ENCODE peak calls at places on chromosomes 3 and 15, in four cellular contexts. One of them, this sample, is unnamed.

GRCh38 chr3:29686889-29687592 is 406.2 kb downstream of the RBMS3 start:
- DNase-seq in AG20443: peak; percentile 25
- DNase-seq in heart left ventricle: no peak
- DNase-seq in cerebellum: no peak
- DNase-seq in this sample: no peak

GRCh38 chr3:13141991-13142412 is 68.8 kb upstream of the IQSEC1 start:
- DNase-seq in cerebellum: no peak
- DNase-seq in AG20443: peak; percentile 61
- DNase-seq in heart left ventricle: no peak
- DNase-seq in this sample: peak; percentile 67

GRCh38 chr3:177602601-177603136 is 405.4 kb upstream of the TBL1XR1 start:
- DNase-seq in heart left ventricle: no peak
- DNase-seq in AG20443: no peak
- DNase-seq in cerebellum: peak; percentile 24
- DNase-seq in this sample: no peak

GRCh38 chr3:87227104-87227834 is at the start of gene CHMP2B:
- DNase-seq in heart left ventricle: peak; percentile 95
- DNase-seq in AG20443: peak; percentile 96
- DNase-seq in cerebellum: peak; percentile 87
- DNase-seq in this sample: peak; percentile 93

GRCh38 chr3:194632211-194632982 is 822 bp downstream of the TMEM44 start:
- DNase-seq in cerebellum: no peak
- DNase-seq in heart left ventricle: peak; percentile 57
- DNase-seq in AG20443: peak; percentile 57
- DNase-seq in this sample: peak; percentile 64

GRCh38 chr3:158792709-158793108 is 9.1 kb upstream of the MFSD1 start:
- DNase-seq in cerebellum: no peak
- DNase-seq in AG20443: peak; percentile 84
- DNase-seq in heart left ventricle: no peak
- DNase-seq in this sample: peak; percentile 50

GRCh38 chr3:11720220-11721113 is 76.8 kb upstream of the VGLL4 start:
- DNase-seq in heart left ventricle: peak; percentile 72
- DNase-seq in AG20443: peak; percentile 82
- DNase-seq in cerebellum: peak; percentile 77
- DNase-seq in this sample: peak; percentile 77

GRCh38 chr3:149494022-149494758 is 19.7 kb downstream of the TM4SF4 start:
- DNase-seq in cerebellum: no peak
- DNase-seq in AG20443: peak; percentile 83
- DNase-seq in heart left ventricle: peak; percentile 55
- DNase-seq in this sample: peak; percentile 70

GRCh38 chr3:168475730-168476129 is 380.0 kb upstream of the GOLIM4 start:
- DNase-seq in cerebellum: no peak
- DNase-seq in heart left ventricle: no peak
- DNase-seq in AG20443: no peak
- DNase-seq in this sample: no peak

GRCh38 chr3:27532931-27533607 is 48.9 kb upstream of the SLC4A7 start:
- DNase-seq in heart left ventricle: no peak
- DNase-seq in AG20443: no peak
- DNase-seq in cerebellum: no peak
- DNase-seq in this sample: no peak

GRCh38 chr15:33234019-33234418 is 39.5 kb upstream of the FMN1 start:
- DNase-seq in cerebellum: no peak
- DNase-seq in AG20443: peak; percentile 46
- DNase-seq in heart left ventricle: no peak
- DNase-seq in this sample: peak; percentile 21

This sample was measured in AG08396.